ENCODE peak calls at places on chromosomes 2 and 18, in five cellular contexts. One of them, this sample, is unnamed.

GRCh38 chr2:81583311-81584108 is 1279.0 kb upstream of the LRRTM1 start:
- DNase-seq in natural killer cell: no peak
- DNase-seq in sigmoid colon: peak; percentile 61
- DNase-seq in ovary: no peak
- DNase-seq in osteocyte: no peak
- DNase-seq in this sample: no peak

GRCh38 chr18:32091325-32091723 is 350 bp upstream of the RNF138 start:
- DNase-seq in natural killer cell: no peak
- DNase-seq in sigmoid colon: no peak
- DNase-seq in ovary: no peak
- DNase-seq in osteocyte: no peak
- DNase-seq in this sample: no peak

GRCh38 chr18:25282922-25283703 is 68.9 kb downstream of the ZNF521 start:
- DNase-seq in natural killer cell: no peak
- DNase-seq in sigmoid colon: no peak
- DNase-seq in ovary: no peak
- DNase-seq in osteocyte: no peak
- DNase-seq in this sample: no peak

GRCh38 chr2:155215037-155215707 is 516.7 kb downstream of the KCNJ3 start:
- DNase-seq in natural killer cell: no peak
- DNase-seq in sigmoid colon: no peak
- DNase-seq in ovary: no peak
- DNase-seq in osteocyte: no peak
- DNase-seq in this sample: no peak

GRCh38 chr18:41783879-41784278 is 171.2 kb upstream of the PIK3C3 start:
- DNase-seq in natural killer cell: no peak
- DNase-seq in sigmoid colon: no peak
- DNase-seq in ovary: no peak
- DNase-seq in osteocyte: no peak
- DNase-seq in this sample: no peak

GRCh38 chr2:240431663-240432424 is 3.6 kb upstream of the GPC1 start:
- DNase-seq in natural killer cell: peak; percentile 12
- DNase-seq in sigmoid colon: peak; percentile 56
- DNase-seq in ovary: peak; percentile 11
- DNase-seq in osteocyte: peak; percentile 75
- DNase-seq in this sample: no peak

GRCh38 chr2:70371753-70372152 is 69.9 kb upstream of the FAM136A start:
- DNase-seq in natural killer cell: no peak
- DNase-seq in sigmoid colon: no peak
- DNase-seq in ovary: no peak
- DNase-seq in osteocyte: no peak
- DNase-seq in this sample: no peak

GRCh38 chr18:10421859-10422258 is 32.6 kb upstream of the APCDD1 start:
- DNase-seq in natural killer cell: no peak
- DNase-seq in sigmoid colon: no peak
- DNase-seq in ovary: no peak
- DNase-seq in osteocyte: peak; percentile 60
- DNase-seq in this sample: peak; percentile 48

GRCh38 chr2:135798762-135799161 is 38.2 kb downstream of the LCT start:
- DNase-seq in natural killer cell: no peak
- DNase-seq in sigmoid colon: no peak
- DNase-seq in ovary: no peak
- DNase-seq in osteocyte: no peak
- DNase-seq in this sample: no peak
- TF ChIP-seq CTCF in natural killer cell: no peak
- TF ChIP-seq CTCF in sigmoid colon: no peak
- TF ChIP-seq CTCF in ovary: no peak
- TF ChIP-seq CTCF in osteocyte: peak; percentile 33
- TF ChIP-seq CTCF in this sample: peak; percentile 38

GRCh38 chr2:219912530-219912929 is 285.1 kb downstream of the SLC4A3 start:
- DNase-seq in natural killer cell: no peak
- DNase-seq in sigmoid colon: peak; percentile 69
- DNase-seq in ovary: peak; percentile 40
- DNase-seq in osteocyte: no peak
- DNase-seq in this sample: no peak
- TF ChIP-seq CTCF in natural killer cell: no peak
- TF ChIP-seq CTCF in sigmoid colon: no peak
- TF ChIP-seq CTCF in ovary: peak; percentile 38
- TF ChIP-seq CTCF in osteocyte: peak; percentile 56
- TF ChIP-seq CTCF in this sample: no peak

DNA sequence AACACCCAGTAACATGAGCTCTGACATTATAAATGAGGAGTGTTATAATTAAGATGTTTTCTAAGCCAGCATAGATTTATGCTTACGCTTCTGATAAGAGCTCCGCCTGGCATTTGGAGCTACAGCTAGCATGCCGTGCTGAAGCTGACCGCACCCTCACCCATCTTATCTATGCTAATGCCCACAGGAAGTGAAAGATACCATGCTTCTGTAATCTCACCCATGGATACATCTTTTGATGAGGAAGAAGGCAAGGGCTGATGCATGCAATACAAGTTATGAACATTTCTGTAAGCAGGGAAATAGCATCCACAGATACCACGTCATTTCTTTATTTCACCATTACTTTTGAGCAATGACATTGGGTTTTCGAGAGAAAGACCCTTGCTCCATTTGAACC is 82.3 kb downstream of the ARL4C start:
- DNase-seq in natural killer cell: no peak
- DNase-seq in sigmoid colon: no peak
- DNase-seq in ovary: no peak
- DNase-seq in osteocyte: no peak
- DNase-seq in this sample: no peak
- TF ChIP-seq CTCF in natural killer cell: no peak
- TF ChIP-seq CTCF in sigmoid colon: no peak
- TF ChIP-seq CTCF in ovary: no peak
- TF ChIP-seq CTCF in osteocyte: no peak
- TF ChIP-seq CTCF in this sample: no peak

GRCh38 chr2:210917465-210917864 is 361.1 kb downstream of the CPS1 start:
- DNase-seq in natural killer cell: no peak
- DNase-seq in sigmoid colon: no peak
- DNase-seq in ovary: no peak
- DNase-seq in osteocyte: no peak
- DNase-seq in this sample: no peak
- TF ChIP-seq CTCF in natural killer cell: no peak
- TF ChIP-seq CTCF in sigmoid colon: no peak
- TF ChIP-seq CTCF in ovary: no peak
- TF ChIP-seq CTCF in osteocyte: no peak
- TF ChIP-seq CTCF in this sample: no peak

GRCh38 chr2:238042849-238043584 is 17.8 kb upstream of the SCLY start:
- DNase-seq in natural killer cell: no peak
- DNase-seq in sigmoid colon: no peak
- DNase-seq in ovary: no peak
- DNase-seq in osteocyte: no peak
- DNase-seq in this sample: no peak

GRCh38 chr2:238038203-238038602 is 22.6 kb upstream of the SCLY start:
- DNase-seq in natural killer cell: no peak
- DNase-seq in sigmoid colon: no peak
- DNase-seq in ovary: no peak
- DNase-seq in osteocyte: peak; percentile 65
- DNase-seq in this sample: no peak

GRCh38 chr2:238039151-238039550 is 21.6 kb upstream of the SCLY start:
- DNase-seq in natural killer cell: no peak
- DNase-seq in sigmoid colon: no peak
- DNase-seq in ovary: no peak
- DNase-seq in osteocyte: peak; percentile 56
- DNase-seq in this sample: no peak

GRCh38 chr2:238039985-238040384 is 20.8 kb upstream of the SCLY start:
- DNase-seq in natural killer cell: no peak
- DNase-seq in sigmoid colon: no peak
- DNase-seq in ovary: no peak
- DNase-seq in osteocyte: peak; percentile 53
- DNase-seq in this sample: no peak

DNA sequence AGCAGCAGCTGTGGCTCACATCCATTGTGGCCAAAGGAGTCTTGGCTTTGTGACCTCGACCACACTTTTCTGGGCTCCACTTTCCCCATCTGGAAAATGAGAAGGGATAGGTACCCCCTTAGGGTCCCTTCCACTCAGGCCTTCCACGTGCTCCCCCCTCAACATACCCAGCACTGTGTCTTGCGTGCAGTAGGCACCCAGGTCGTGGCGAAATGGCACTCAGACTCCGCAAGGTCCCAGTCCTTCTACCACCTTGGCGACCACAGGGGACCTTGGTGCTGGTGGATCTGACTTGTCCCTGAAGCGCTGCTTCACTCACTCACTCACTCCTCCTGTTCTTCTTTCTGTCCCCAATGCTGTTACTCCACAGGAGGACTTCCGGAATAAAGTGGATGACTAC is 19.9 kb upstream of the SCLY start:
- DNase-seq in natural killer cell: no peak
- DNase-seq in sigmoid colon: no peak
- DNase-seq in ovary: no peak
- DNase-seq in osteocyte: no peak
- DNase-seq in this sample: no peak
- TF ChIP-seq CTCF in natural killer cell: no peak
- TF ChIP-seq CTCF in sigmoid colon: no peak
- TF ChIP-seq CTCF in ovary: no peak
- TF ChIP-seq CTCF in osteocyte: no peak
- TF ChIP-seq CTCF in this sample: no peak

This sample was measured in PC-9.